ENCODE peak calls at places on chromosomes 1 and 21, in seven cellular contexts. S is bronchial epithelial cell, G is SJSA1, M is ovary, P is uterus, L is cerebellum, C is MM.1S. J is an unnamed sample.

GRCh38 chr1:36238433-36238832 is 14.2 kb downstream of the THRAP3 start:
- DNase-seq in L (no peak), S (no peak), C (no peak), M (no peak), G (no peak), P (no peak), J (no peak)

GRCh38 chr1:9891207-9891606 is 18.9 kb downstream of the CTNNBIP1 start:
- DNase-seq in M (no peak), G (no peak), P (no peak), C (no peak), S (peak; percentile 87), L (no peak), J (no peak)

GRCh38 chr21:15058718-15059316 is 6.0 kb downstream of the NRIP1 start:
- DNase-seq in M (no peak), G (peak; percentile 68), L (no peak), C (peak; percentile 5), P (no peak), S (peak; percentile 45), J (no peak)

GRCh38 chr1:244324176-244324883 is 127.4 kb downstream of the ADSS2 start:
- DNase-seq in G (no peak), P (no peak), M (no peak), S (no peak), C (no peak), L (no peak), J (no peak)

GRCh38 chr1:109444376-109444775 is 18.1 kb upstream of the PSMA5 start:
- DNase-seq in L (no peak), P (no peak), S (peak; percentile 18), G (no peak), C (no peak), M (no peak), J (no peak)

GRCh38 chr1:7679873-7680790 is 91.0 kb upstream of the VAMP3 start:
- DNase-seq in G (peak; percentile 23), L (peak; percentile 88), S (no peak), C (no peak), P (peak; percentile 53), M (peak; percentile 75), J (peak; percentile 82)

GRCh38 chr1:39130297-39130696 is 74.2 kb upstream of the MACF1 start:
- DNase-seq in G (peak; percentile 72), C (no peak), P (no peak), S (peak; percentile 96), L (no peak), M (no peak), J (no peak)

GRCh38 chr1:223652436-223652901 is 13.0 kb downstream of the CAPN8 start:
- DNase-seq in C (no peak), M (no peak), G (no peak), L (no peak), P (no peak), S (peak; percentile 42), J (no peak)

GRCh38 chr1:234699795-234700665 is 90.1 kb upstream of the IRF2BP2 start:
- DNase-seq in M (no peak), P (no peak), G (peak; percentile 72), L (peak; percentile 72), S (peak; percentile 51), C (no peak), J (no peak)

GRCh38 chr1:47332779-47333577 is 612 bp upstream of the CMPK1 start:
- DNase-seq in C (no peak), P (no peak), S (no peak), L (no peak), M (no peak), G (no peak), J (no peak)

GRCh38 chr1:29501227-29501976 is 265.1 kb downstream of the PTPRU start:
- DNase-seq in M (no peak), L (no peak), G (no peak), C (no peak), S (no peak), P (no peak), J (no peak)

GRCh38 chr21:45080639-45081414 is 6.4 kb downstream of the ADARB1 start:
- DNase-seq in S (no peak), L (no peak), G (no peak), M (no peak), P (peak; percentile 62), C (no peak), J (no peak)

GRCh38 chr1:107414550-107414949 is 273.7 kb downstream of the NTNG1 start:
- DNase-seq in S (no peak), C (no peak), G (no peak), P (no peak), L (no peak), M (no peak), J (no peak)

GRCh38 chr1:160217466-160218165 is 12.4 kb downstream of the PEA15 start:
- DNase-seq in L (no peak), G (peak; percentile 56), C (no peak), S (peak; percentile 80), P (no peak), M (peak; percentile 66), J (no peak)

GRCh38 chr1:39646232-39647081 is 7.0 kb upstream of the HEYL start:
- DNase-seq in M (peak; percentile 92), L (no peak), G (peak; percentile 95), P (peak; percentile 90), C (no peak), S (peak; percentile 32), J (peak; percentile 71)

GRCh38 chr1:100034465-100034864 is 64.7 kb downstream of the SLC35A3 start:
- DNase-seq in P (no peak), M (no peak), G (no peak), S (peak; percentile 18), C (peak; percentile 25), L (peak; percentile 7), J (no peak)

GRCh38 chr1:998905-999796 is 746 bp downstream of the HES4 start:
- DNase-seq in C (no peak), G (peak; percentile 57), L (no peak), P (peak; percentile 30), M (peak; percentile 46), S (no peak), J (peak; percentile 56)

GRCh38 chr1:228037401-228038386 is 30.9 kb downstream of the WNT3A start:
- DNase-seq in C (no peak), G (no peak), M (peak; percentile 25), L (no peak), P (no peak), S (peak; percentile 43), J (peak; percentile 54)

GRCh38 chr1:244967159-244967558 is 102.8 kb upstream of the HNRNPU start:
- DNase-seq in C (no peak), G (no peak), L (no peak), S (no peak), M (no peak), P (no peak), J (no peak)

GRCh38 chr21:45386728-45387371 is 18.1 kb upstream of the COL18A1 start:
- DNase-seq in L (no peak), P (peak; percentile 90), C (no peak), M (peak; percentile 86), S (peak; percentile 39), G (peak; percentile 81), J (no peak)

GRCh38 chr1:6348511-6349191 is 44.9 kb downstream of the ACOT7 start:
- DNase-seq in G (peak; percentile 10), P (no peak), C (no peak), M (no peak), L (no peak), S (peak; percentile 59), J (no peak)

GRCh38 chr1:90204036-90204594 is 209.2 kb downstream of the ZNF326 start:
- DNase-seq in P (no peak), C (peak; percentile 51), L (no peak), S (no peak), G (no peak), M (no peak), J (no peak)